ENCODE peak calls at places on chromosomes 12 and 14, in ten cellular contexts. J, O, D, Q, F, N, B, P, V and R are unnamed samples.

GRCh38 chr12:123387508-123388217 is 3.7 kb downstream of the KMT5A start:
- DNase-seq in P (no peak), F (no peak), O (no peak), N (no peak), B (no peak), V (no peak), Q (peak; percentile 12), D (no peak), J (no peak), R (no peak)

GRCh38 chr12:64635356-64635998 is 25.2 kb downstream of the RASSF3 start:
- DNase-seq in O (no peak), P (peak; percentile 42), J (no peak), V (no peak), Q (no peak), B (no peak), N (no peak), D (no peak), F (no peak), R (no peak)

GRCh38 chr14:56555921-56556570 is 23.6 kb upstream of the TMEM260 start:
- DNase-seq in P (no peak), O (peak; percentile 43), B (no peak), N (no peak), D (no peak), F (no peak), V (no peak), J (no peak), Q (peak; percentile 35), R (no peak)

GRCh38 chr14:22221508-22221907 is 367.5 kb downstream of the DAD1 start:
- DNase-seq in V (no peak), N (no peak), F (no peak), J (no peak), O (peak; percentile 49), B (no peak), P (no peak), D (peak; percentile 21), Q (no peak), R (no peak)

GRCh38 chr14:71231521-71232393 is 324.5 kb downstream of the PCNX1 start:
- DNase-seq in J (no peak), D (no peak), Q (no peak), V (no peak), F (no peak), P (no peak), B (no peak), N (no peak), O (no peak), R (peak; percentile 11)

GRCh38 chr12:126474703-126475102 is 1409.5 kb downstream of the AACS start:
- DNase-seq in P (no peak), Q (no peak), O (no peak), J (no peak), N (no peak), B (no peak), F (no peak), V (no peak), D (no peak), R (no peak)

GRCh38 chr14:93793555-93793954 is 5.3 kb upstream of the PRIMA1 start:
- DNase-seq in O (no peak), D (no peak), N (no peak), B (no peak), J (no peak), F (no peak), Q (no peak), V (no peak), P (no peak), R (no peak)

GRCh38 chr14:72049462-72049861 is 117.2 kb downstream of the RGS6 start:
- DNase-seq in O (no peak), D (no peak), J (no peak), P (no peak), Q (no peak), F (no peak), B (no peak), V (no peak), N (no peak), R (no peak)

GRCh38 chr12:91414147-91414546 is 231.5 kb upstream of the DCN start:
- DNase-seq in V (no peak), J (no peak), F (no peak), P (no peak), O (no peak), N (no peak), D (no peak), B (no peak), Q (no peak), R (no peak)

GRCh38 chr12:51666696-51667095 is 75.7 kb downstream of the SCN8A start:
- DNase-seq in O (peak; percentile 6), Q (no peak), N (no peak), P (no peak), D (no peak), B (no peak), F (no peak), J (no peak), V (no peak), R (no peak)

GRCh38 chr14:93548102-93548843 is 117.5 kb downstream of the UNC79 start:
- DNase-seq in Q (no peak), B (no peak), P (no peak), O (no peak), N (no peak), V (no peak), J (no peak), D (no peak), F (no peak), R (no peak)

GRCh38 chr14:96940009-96940408 is 142.8 kb downstream of the VRK1 start:
- DNase-seq in Q (peak; percentile 73), P (no peak), J (no peak), N (no peak), B (no peak), F (no peak), D (no peak), O (no peak), V (no peak), R (no peak)

GRCh38 chr14:69547701-69548348 is 26.8 kb downstream of the CCDC177 start:
- DNase-seq in D (no peak), N (no peak), P (no peak), V (no peak), Q (peak; percentile 63), O (no peak), F (no peak), J (no peak), B (no peak), R (no peak)
- H3K27ac ChIP-seq in D (no peak overlapping the region), N (no peak overlapping the region), P (no peak overlapping the region), V (no peak overlapping the region), Q (no peak overlapping the region), O (no peak overlapping the region), F (no peak overlapping the region), J (no peak overlapping the region), B (no peak overlapping the region), R (no peak overlapping the region)

DNA sequence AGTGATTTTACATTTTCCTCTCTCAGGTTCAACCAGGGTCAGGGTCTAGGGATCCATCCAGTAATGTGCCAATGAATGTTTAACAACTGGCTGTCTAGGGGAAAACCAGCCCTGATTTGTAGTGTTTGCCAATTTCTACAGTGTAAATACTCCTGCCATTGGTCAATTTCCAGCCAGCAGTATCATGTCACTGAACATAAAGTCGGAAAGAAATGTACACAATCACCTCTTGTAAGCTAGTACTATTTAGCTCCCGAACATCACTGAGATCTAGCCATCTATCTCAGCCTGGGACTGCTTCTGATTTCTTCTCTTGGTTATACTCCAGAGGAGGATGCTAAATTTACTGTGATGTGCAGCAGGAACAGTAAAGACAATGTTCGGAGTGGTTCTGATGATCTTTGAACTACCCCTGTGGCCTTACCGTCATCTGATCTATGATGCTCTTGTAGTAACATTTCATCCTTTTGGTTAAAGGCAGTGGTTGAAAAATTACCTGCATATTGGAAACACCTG is 36.7 kb upstream of the EGLN3 start:
- DNase-seq in D (no peak), N (no peak), P (no peak), O (no peak), F (no peak), V (no peak), J (no peak), Q (no peak), B (no peak), R (no peak)
- H3K27ac ChIP-seq in D (no peak overlapping the region), N (no peak overlapping the region), P (no peak overlapping the region), O (no peak overlapping the region), F (no peak overlapping the region), V (peak overlapping the region; percentile 31), J (no peak overlapping the region), Q (no peak overlapping the region), B (peak overlapping the region; percentile 48), R (no peak overlapping the region)

DNA sequence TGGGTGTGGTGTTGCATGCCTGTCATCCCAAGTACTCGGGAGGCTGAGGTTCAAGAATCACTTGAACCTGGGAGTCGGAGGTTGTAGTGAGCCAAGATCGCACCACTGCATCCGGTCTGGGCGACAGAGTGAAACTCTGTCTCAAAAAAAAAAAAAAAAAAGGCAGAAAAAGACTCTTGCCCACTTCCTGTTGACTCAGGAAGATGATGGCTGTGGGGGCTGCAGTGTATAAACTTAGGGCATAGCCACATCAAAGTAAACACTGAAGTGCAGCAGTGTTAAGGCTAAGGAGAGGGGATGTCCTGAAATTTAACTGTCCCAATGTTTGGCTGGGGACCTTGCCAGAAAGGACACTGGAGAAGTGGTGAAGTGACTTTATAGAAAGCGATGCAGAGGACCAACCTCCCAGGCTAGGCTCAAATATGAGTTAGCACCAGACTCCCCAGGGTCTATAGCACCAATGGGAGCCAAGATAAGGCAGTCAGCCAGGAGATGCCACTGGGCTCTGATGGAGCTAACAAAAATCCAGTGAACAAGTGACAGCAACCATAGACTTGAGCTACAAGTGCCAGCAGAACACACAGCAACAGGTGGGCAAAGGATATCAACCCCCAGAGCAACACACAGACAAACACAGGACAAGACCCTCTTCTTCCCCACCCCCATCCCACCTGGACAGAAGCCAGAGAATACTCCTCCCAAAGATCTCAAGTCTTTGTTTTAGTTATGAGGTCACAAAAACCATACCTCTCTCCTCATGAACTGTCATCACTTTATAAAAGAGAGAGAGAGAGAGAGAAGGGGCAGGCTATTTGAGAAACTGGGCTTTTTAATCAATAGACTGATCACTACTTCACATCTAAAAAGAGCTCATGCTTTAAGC is 28.0 kb downstream of the NELL2 start:
- DNase-seq in J (no peak), O (no peak), Q (no peak), V (no peak), F (peak; percentile 54), N (no peak), D (peak; percentile 84), P (peak; percentile 78), B (no peak), R (no peak)
- H3K27ac ChIP-seq in J (peak overlapping the region; percentile 40), O (no peak overlapping the region), Q (no peak overlapping the region), V (no peak overlapping the region), F (peak overlapping the region; percentile 79), N (no peak overlapping the region), D (peak overlapping the region; percentile 62), P (peak overlapping the region; percentile 81), B (no peak overlapping the region), R (no peak overlapping the region)

GRCh38 chr14:68638817-68639517 is 153.9 kb downstream of the ZFP36L1 start:
- DNase-seq in P (peak; percentile 40), B (no peak), F (no peak), N (no peak), Q (no peak), O (no peak), D (no peak), V (peak; percentile 32), J (no peak), R (no peak)
- H3K27ac ChIP-seq in P (no peak overlapping the region), B (peak overlapping the region; percentile 69), F (no peak overlapping the region), N (no peak overlapping the region), Q (peak overlapping the region; percentile 80), O (peak overlapping the region; percentile 84), D (no peak overlapping the region), V (peak overlapping the region; percentile 67), J (peak overlapping the region; percentile 81), R (no peak overlapping the region)